ENCODE peak calls at places on chromosomes 13 and 19, in seven cellular contexts. F is tibial nerve, L is HFFc6, V is esophagus muscularis mucosa, Y is AG09319, O is cardiac fibroblast, K is omental fat pad. M is an unnamed sample.

GRCh38 chr13:109412232-109412935 is 374.0 kb downstream of the IRS2 start:
- DNase-seq in F (no peak), L (no peak), V (no peak), Y (no peak), O (peak; percentile 48), K (no peak), M (no peak)

GRCh38 chr13:57824121-57824520 is 192.6 kb downstream of the PCDH17 start:
- DNase-seq in F (no peak), L (no peak), V (no peak), Y (no peak), O (no peak), K (no peak), M (no peak)

GRCh38 chr13:111049791-111050538 is 65.1 kb upstream of the ARHGEF7 start:
- DNase-seq in F (peak; percentile 29), L (no peak), V (peak; percentile 90), Y (no peak), O (peak; percentile 49), K (no peak), M (no peak)

GRCh38 chr19:38869160-38869835 is 8.8 kb downstream of the RINL start:
- DNase-seq in F (no peak), L (no peak), V (no peak), Y (no peak), O (no peak), K (no peak), M (no peak)

GRCh38 chr19:8512991-8513686 is 828 bp downstream of the ZNF414 start:
- DNase-seq in F (no peak), L (no peak), V (no peak), Y (no peak), O (no peak), K (no peak), M (no peak)

GRCh38 chr13:45847554-45848224 is 3.9 kb downstream of the SIAH3 start:
- DNase-seq in F (no peak), L (no peak), V (no peak), Y (no peak), O (no peak), K (no peak), M (no peak)

GRCh38 chr19:2230807-2231533 is 5.2 kb downstream of the PLEKHJ1 start:
- DNase-seq in F (no peak), L (no peak), V (no peak), Y (no peak), O (no peak), K (no peak), M (no peak)

GRCh38 chr13:37414667-37415066 is 183.9 kb downstream of the POSTN start:
- DNase-seq in F (no peak), L (no peak), V (no peak), Y (no peak), O (no peak), K (no peak), M (no peak)

GRCh38 chr19:11171144-11171543 is 15.6 kb upstream of the SPC24 start:
- DNase-seq in F (no peak), L (no peak), V (no peak), Y (no peak), O (no peak), K (no peak), M (no peak)

GRCh38 chr19:17125728-17126677 is 50.4 kb downstream of the MYO9B start:
- DNase-seq in F (no peak), L (no peak), V (no peak), Y (no peak), O (peak; percentile 55), K (no peak), M (no peak)

GRCh38 chr13:91348906-91349435 is 1.5 kb downstream of the MIR17HG start:
- DNase-seq in F (peak; percentile 95), L (peak; percentile 75), V (peak; percentile 97), Y (peak; percentile 60), O (peak; percentile 89), K (peak; percentile 98), M (peak; percentile 86)

GRCh38 chr13:91347212-91347995 is at the start of gene MIR17HG:
- DNase-seq in F (peak; percentile 82), L (peak; percentile 71), V (peak; percentile 96), Y (no peak), O (peak; percentile 84), K (peak; percentile 66), M (peak; percentile 85)

GRCh38 chr13:91349992-91350911 is 2.8 kb downstream of the MIR17HG start:
- DNase-seq in F (no peak), L (no peak), V (no peak), Y (no peak), O (no peak), K (no peak), M (no peak)

GRCh38 chr13:91346848-91347211 is 657 bp upstream of the MIR17HG start:
- DNase-seq in F (no peak), L (no peak), V (no peak), Y (no peak), O (peak; percentile 22), K (no peak), M (no peak)

DNA sequence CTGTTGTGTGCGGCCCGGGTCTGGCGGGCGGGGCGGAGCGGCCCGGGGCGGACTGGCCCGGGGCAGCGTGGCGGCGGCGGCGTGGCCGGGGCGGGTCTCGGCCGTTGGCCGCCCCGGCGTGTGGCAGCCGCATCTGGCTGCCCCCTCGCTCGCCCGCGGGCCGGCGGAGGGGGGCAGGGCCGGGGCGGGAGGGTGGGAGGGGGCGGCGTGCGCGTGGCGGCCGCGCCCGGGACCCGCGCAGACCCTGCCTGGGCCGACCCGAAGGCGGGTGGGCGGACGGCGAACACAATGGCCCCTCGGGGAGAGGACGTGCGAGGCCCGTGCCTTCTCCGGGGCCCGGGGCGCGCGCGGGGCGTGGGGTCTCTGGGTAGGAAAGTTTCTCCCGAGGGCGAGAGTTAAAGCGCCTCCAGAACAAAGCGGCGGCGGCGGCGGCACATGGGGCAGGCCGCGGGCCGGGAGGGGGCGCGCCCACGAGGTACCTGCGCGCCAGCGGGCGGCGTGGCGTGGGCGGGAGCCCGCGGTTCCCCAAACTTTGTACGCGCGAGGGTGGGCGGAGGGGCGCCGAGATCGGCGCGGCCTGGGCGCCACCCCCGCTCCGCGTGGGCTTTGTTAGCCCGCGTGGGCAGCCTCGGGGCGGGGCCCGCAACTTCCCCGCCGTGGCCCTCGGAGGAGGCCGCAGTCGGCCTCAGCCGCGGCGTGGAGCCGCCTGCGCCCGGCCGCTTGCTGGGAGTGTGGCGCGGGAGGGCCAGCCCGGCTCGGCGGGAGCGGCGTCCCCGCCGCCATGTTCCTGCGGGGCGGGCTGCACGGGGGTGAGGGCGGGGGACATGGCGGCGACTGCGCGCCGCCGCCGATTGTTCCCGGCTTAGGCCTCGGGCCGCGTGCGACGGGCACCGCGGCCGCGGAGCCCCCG is 764 bp downstream of the MIR17HG start:
- DNase-seq in F (peak; percentile 20), L (peak; percentile 28), V (no peak), Y (no peak), O (peak; percentile 22), K (peak; percentile 25), M (peak; percentile 26)
- TF ChIP-seq CTCF in F (no peak), L (peak; percentile 17), V (no peak), Y (no peak), O (no peak), K (no peak), M (no peak)

GRCh38 chr13:73293902-73294523 is 235.2 kb downstream of the KLF5 start:
- DNase-seq in F (no peak), L (no peak), V (no peak), Y (no peak), O (no peak), K (no peak), M (no peak)
- TF ChIP-seq CTCF in F (no peak), L (no peak), V (no peak), Y (no peak), O (no peak), K (no peak), M (no peak)

GRCh38 chr13:30453727-30454126 is 12.0 kb downstream of the HMGB1 start:
- DNase-seq in F (no peak), L (peak; percentile 20), V (no peak), Y (no peak), O (peak; percentile 41), K (no peak), M (no peak)
- TF ChIP-seq CTCF in F (no peak), L (peak; percentile 63), V (no peak), Y (no peak), O (peak; percentile 32), K (no peak), M (no peak)

GRCh38 chr13:91406619-91407018 is 8.2 kb downstream of the GPC5 start:
- DNase-seq in F (no peak), L (peak; percentile 9), V (no peak), Y (no peak), O (peak; percentile 65), K (no peak), M (no peak)
- TF ChIP-seq CTCF in F (no peak), L (peak; percentile 79), V (no peak), Y (peak; percentile 41), O (peak; percentile 55), K (no peak), M (no peak)

M was measured in uterus.